ENCODE peak calls at places on chromosomes 11 and 22, in four cellular contexts. One of them, this sample, is unnamed.

GRCh38 chr11:101706015-101706414 is 122.2 kb upstream of the TRPC6 start:
- DNase-seq in HepG2: no peak
- DNase-seq in K562: no peak
- DNase-seq in WTC11: no peak
- DNase-seq in this sample: no peak

GRCh38 chr11:77065878-77066228 is 918 bp upstream of the CAPN5 start:
- DNase-seq in HepG2: no peak
- DNase-seq in K562: no peak
- DNase-seq in WTC11: peak
- DNase-seq in this sample: no peak

GRCh38 chr22:38706101-38706884 is 549 bp downstream of the GTPBP1 start:
- DNase-seq in HepG2: no peak
- DNase-seq in K562: no peak
- DNase-seq in WTC11: peak
- DNase-seq in this sample: peak

GRCh38 chr11:123654566-123655081 is at the start of gene SCN3B:
- DNase-seq in HepG2: peak
- DNase-seq in K562: peak
- DNase-seq in WTC11: peak
- DNase-seq in this sample: peak

GRCh38 chr11:304915-305833 is 2.4 kb upstream of the IFITM2 start:
- DNase-seq in HepG2: peak
- DNase-seq in K562: peak
- DNase-seq in WTC11: peak
- DNase-seq in this sample: peak

GRCh38 chr11:35227551-35228341 is 88.8 kb downstream of the CD44 start:
- DNase-seq in HepG2: no peak
- DNase-seq in K562: no peak
- DNase-seq in WTC11: no peak
- DNase-seq in this sample: no peak

GRCh38 chr11:116791002-116791812 is 472 bp downstream of the APOA5 start:
- DNase-seq in HepG2: peak
- DNase-seq in K562: peak
- DNase-seq in WTC11: peak
- DNase-seq in this sample: peak

GRCh38 chr11:94895451-94895850 is 77.9 kb downstream of the CWC15 start:
- DNase-seq in HepG2: no peak
- DNase-seq in K562: no peak
- DNase-seq in WTC11: no peak
- DNase-seq in this sample: no peak

GRCh38 chr11:128759597-128759996 is 65.7 kb downstream of the FLI1 start:
- DNase-seq in HepG2: no peak
- DNase-seq in K562: no peak
- DNase-seq in WTC11: no peak
- DNase-seq in this sample: no peak

GRCh38 chr11:7098235-7098832 is 9.5 kb downstream of the RBMXL2 start:
- DNase-seq in HepG2: peak
- DNase-seq in K562: peak
- DNase-seq in WTC11: no peak
- DNase-seq in this sample: peak

GRCh38 chr11:34788642-34789041 is 127.5 kb downstream of the APIP start:
- DNase-seq in HepG2: no peak
- DNase-seq in K562: no peak
- DNase-seq in WTC11: no peak
- DNase-seq in this sample: no peak

GRCh38 chr11:2317354-2318050 is 15.7 kb downstream of the TSPAN32 start:
- DNase-seq in HepG2: no peak
- DNase-seq in K562: no peak
- DNase-seq in WTC11: no peak
- DNase-seq in this sample: no peak

GRCh38 chr11:70032470-70032795 is 45.7 kb upstream of the ANO1 start:
- DNase-seq in HepG2: no peak
- DNase-seq in K562: no peak
- DNase-seq in WTC11: no peak
- DNase-seq in this sample: no peak

GRCh38 chr11:134170909-134171281 is 52.9 kb downstream of the NCAPD3 start:
- DNase-seq in HepG2: no peak
- DNase-seq in K562: no peak
- DNase-seq in WTC11: no peak
- DNase-seq in this sample: no peak

GRCh38 chr11:108635106-108635505 is 29.8 kb upstream of the DDX10 start:
- DNase-seq in HepG2: no peak
- DNase-seq in K562: no peak
- DNase-seq in WTC11: no peak
- DNase-seq in this sample: no peak

GRCh38 chr11:35246725-35247124 is 107.8 kb downstream of the CD44 start:
- DNase-seq in HepG2: no peak
- DNase-seq in K562: no peak
- DNase-seq in WTC11: no peak
- DNase-seq in this sample: no peak

GRCh38 chr11:45267660-45268340 is 18.3 kb downstream of the SYT13 start:
- DNase-seq in HepG2: peak
- DNase-seq in K562: no peak
- DNase-seq in WTC11: no peak
- DNase-seq in this sample: no peak

GRCh38 chr11:107683807-107684206 is 28.0 kb downstream of the SLN start:
- DNase-seq in HepG2: no peak
- DNase-seq in K562: peak
- DNase-seq in WTC11: peak
- DNase-seq in this sample: peak

GRCh38 chr22:42697542-42698013 is 23.1 kb downstream of the A4GALT start:
- DNase-seq in HepG2: peak
- DNase-seq in K562: no peak
- DNase-seq in WTC11: no peak
- DNase-seq in this sample: no peak

GRCh38 chr22:16783930-16784354 is 41.3 kb downstream of the XKR3 start:
- DNase-seq in HepG2: peak
- DNase-seq in K562: peak
- DNase-seq in WTC11: no peak
- DNase-seq in this sample: peak

GRCh38 chr11:665062-665706 is 28.1 kb downstream of the DRD4 start:
- DNase-seq in HepG2: no peak
- DNase-seq in K562: no peak
- DNase-seq in WTC11: no peak
- DNase-seq in this sample: no peak

GRCh38 chr11:76266269-76266668 is 60.0 kb upstream of the WNT11 start:
- DNase-seq in HepG2: no peak
- DNase-seq in K562: no peak
- DNase-seq in WTC11: no peak
- DNase-seq in this sample: no peak

GRCh38 chr11:113247231-113247630 is 67.2 kb upstream of the TTC12 start:
- DNase-seq in HepG2: no peak
- DNase-seq in K562: no peak
- DNase-seq in WTC11: no peak
- DNase-seq in this sample: no peak

GRCh38 chr11:61002598-61002997 is 31.1 kb downstream of the CD6 start:
- DNase-seq in HepG2: no peak
- DNase-seq in K562: no peak
- DNase-seq in WTC11: no peak
- DNase-seq in this sample: no peak

GRCh38 chr11:60995798-60996197 is 24.3 kb downstream of the CD6 start:
- DNase-seq in HepG2: no peak
- DNase-seq in K562: no peak
- DNase-seq in WTC11: no peak
- DNase-seq in this sample: no peak

GRCh38 chr11:61004037-61004641 is 32.7 kb downstream of the CD6 start:
- DNase-seq in HepG2: no peak
- DNase-seq in K562: no peak
- DNase-seq in WTC11: no peak
- DNase-seq in this sample: no peak

GRCh38 chr11:61004841-61005240 is 33.4 kb downstream of the CD6 start:
- DNase-seq in HepG2: no peak
- DNase-seq in K562: no peak
- DNase-seq in WTC11: no peak
- DNase-seq in this sample: no peak

GRCh38 chr11:61000426-61000825 is 28.9 kb downstream of the CD6 start:
- DNase-seq in HepG2: no peak
- DNase-seq in K562: no peak
- DNase-seq in WTC11: no peak
- DNase-seq in this sample: no peak
- TF ChIP-seq FOXJ3 in HepG2: no peak
- TF ChIP-seq FOXJ3 in K562: no peak
- TF ChIP-seq FOXJ3 in WTC11: no peak
- TF ChIP-seq FOXJ3 in this sample: no peak

GRCh38 chr22:26182723-26183122 is 13.5 kb downstream of the SEZ6L start:
- DNase-seq in HepG2: no peak
- DNase-seq in K562: no peak
- DNase-seq in WTC11: no peak
- DNase-seq in this sample: peak
- TF ChIP-seq FOXJ3 in HepG2: no peak
- TF ChIP-seq FOXJ3 in K562: no peak
- TF ChIP-seq FOXJ3 in WTC11: no peak
- TF ChIP-seq FOXJ3 in this sample: no peak

DNA sequence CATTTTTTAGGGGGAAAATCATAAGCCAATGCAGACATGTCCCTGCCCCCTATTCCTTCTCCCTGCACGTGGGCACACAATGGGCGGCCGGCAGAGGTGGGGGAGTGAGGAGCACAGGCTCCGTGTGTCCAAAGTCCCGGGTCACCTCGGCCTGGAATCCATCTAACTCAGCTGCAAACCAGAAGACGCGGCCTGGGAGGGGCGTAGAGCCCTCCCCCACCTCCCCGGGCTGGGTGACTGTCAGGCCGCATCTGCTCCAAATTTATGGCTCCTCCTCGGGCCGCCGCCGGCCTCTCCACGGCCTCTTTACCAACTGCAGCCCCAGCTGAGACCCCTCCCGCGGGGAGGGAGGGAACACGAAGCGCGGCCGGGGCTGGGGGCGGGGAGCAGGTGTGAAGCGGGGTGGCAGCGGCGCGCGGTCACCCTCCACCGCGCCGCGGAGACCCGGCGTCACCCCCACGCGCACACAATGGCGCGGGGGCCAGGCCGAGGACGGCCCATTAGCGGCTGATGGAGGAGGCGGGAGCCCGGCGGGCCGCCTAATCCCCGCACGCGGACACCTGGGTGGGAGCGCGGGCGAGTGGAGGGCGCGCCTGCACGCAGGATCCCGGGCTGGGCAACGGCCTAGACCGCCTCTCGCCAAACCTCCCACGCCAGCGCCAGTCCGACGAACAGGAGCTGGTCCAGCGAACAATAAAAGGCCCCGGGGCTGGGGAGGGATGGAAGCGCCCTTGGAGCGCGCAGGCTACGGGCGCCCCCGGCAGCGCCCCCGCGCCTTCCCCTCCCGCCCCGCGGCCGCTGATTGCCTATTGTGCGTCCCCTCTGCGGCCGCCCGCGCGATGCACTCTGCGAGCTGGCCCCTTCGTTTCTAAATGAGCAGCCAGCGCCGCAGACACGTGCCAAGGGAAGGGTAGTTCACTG is 25.9 kb upstream of the ROBO3 start:
- DNase-seq in HepG2: no peak
- DNase-seq in K562: peak
- DNase-seq in WTC11: peak
- DNase-seq in this sample: peak
- TF ChIP-seq FOXJ3 in HepG2: no peak
- TF ChIP-seq FOXJ3 in K562: no peak
- TF ChIP-seq FOXJ3 in WTC11: no peak
- TF ChIP-seq FOXJ3 in this sample: no peak

DNA sequence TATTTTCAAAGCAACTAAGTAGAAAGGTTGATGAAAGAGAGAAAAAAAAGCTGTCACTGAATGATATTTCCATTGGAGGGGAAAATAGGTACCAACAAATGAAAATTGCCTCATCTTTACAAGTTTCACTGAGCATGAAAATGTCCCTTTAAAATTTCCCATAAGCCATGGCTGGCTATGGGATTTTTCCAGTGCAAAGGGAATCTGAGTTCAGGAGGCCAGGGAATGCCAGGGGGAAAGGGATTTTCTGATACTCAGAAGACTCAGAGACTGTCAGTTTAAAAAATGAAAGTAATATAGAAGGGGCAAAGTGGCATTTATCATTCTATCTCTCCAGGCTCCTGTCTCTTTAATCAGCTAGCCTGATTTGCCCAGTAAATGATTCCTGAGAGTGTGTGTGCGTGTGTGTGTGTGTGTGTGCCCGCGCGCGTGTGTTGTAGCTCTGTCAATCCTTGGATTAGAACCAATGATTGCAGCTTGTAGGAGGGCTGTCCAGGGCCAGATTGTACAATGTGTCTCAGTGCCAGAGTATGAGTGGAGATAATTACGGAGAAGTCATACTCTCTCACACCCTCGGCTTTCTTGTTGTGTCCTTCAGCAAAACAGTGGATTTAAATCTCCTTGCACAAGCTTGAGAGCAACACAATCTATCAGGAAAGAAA is at the start of gene NTM:
- DNase-seq in HepG2: no peak
- DNase-seq in K562: no peak
- DNase-seq in WTC11: no peak
- DNase-seq in this sample: peak
- TF ChIP-seq FOXJ3 in HepG2: no peak
- TF ChIP-seq FOXJ3 in K562: no peak
- TF ChIP-seq FOXJ3 in WTC11: no peak
- TF ChIP-seq FOXJ3 in this sample: no peak

DNA sequence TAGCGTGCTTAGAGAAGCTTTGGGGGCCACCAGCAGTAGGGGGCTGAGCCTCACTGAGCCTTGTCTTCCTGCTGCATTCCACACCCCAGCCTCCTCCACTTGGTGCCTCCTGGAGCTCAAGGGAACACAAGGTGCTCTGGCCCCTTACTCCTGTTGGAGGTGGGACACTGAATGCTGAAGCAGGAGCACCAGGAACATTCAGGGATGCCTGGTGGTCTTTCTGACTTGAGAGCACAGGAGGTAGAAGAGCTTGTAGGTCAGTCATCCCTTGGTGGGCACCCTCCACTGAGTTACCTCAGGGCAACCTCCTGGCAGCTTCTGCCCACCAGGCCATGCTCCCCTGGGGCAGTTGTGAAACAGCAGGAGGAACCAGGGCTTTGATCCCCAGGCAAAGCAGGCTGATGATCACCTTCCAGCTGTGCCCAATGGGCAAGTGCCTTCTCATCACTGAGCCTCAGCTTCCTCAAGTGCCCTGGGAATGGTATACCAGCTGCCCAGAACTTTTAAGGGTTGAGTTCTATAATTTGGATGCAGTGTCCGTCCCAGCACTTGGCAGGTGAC is 50.1 kb downstream of the CABIN1 start:
- DNase-seq in HepG2: no peak
- DNase-seq in K562: no peak
- DNase-seq in WTC11: no peak
- DNase-seq in this sample: no peak
- TF ChIP-seq FOXJ3 in HepG2: no peak
- TF ChIP-seq FOXJ3 in K562: no peak
- TF ChIP-seq FOXJ3 in WTC11: no peak
- TF ChIP-seq FOXJ3 in this sample: no peak

GRCh38 chr11:74533421-74533820 is 39.9 kb upstream of the LIPT2 start:
- DNase-seq in HepG2: no peak
- DNase-seq in K562: no peak
- DNase-seq in WTC11: no peak
- DNase-seq in this sample: no peak

GRCh38 chr11:74535371-74536118 is 42.0 kb upstream of the LIPT2 start:
- DNase-seq in HepG2: no peak
- DNase-seq in K562: no peak
- DNase-seq in WTC11: no peak
- DNase-seq in this sample: no peak

GRCh38 chr11:74534216-74534615 is 40.7 kb upstream of the LIPT2 start:
- DNase-seq in HepG2: no peak
- DNase-seq in K562: no peak
- DNase-seq in WTC11: no peak
- DNase-seq in this sample: no peak

GRCh38 chr11:74532496-74533246 is 39.1 kb upstream of the LIPT2 start:
- DNase-seq in HepG2: no peak
- DNase-seq in K562: no peak
- DNase-seq in WTC11: no peak
- DNase-seq in this sample: no peak
- TF ChIP-seq FOXJ3 in HepG2: no peak
- TF ChIP-seq FOXJ3 in K562: no peak
- TF ChIP-seq FOXJ3 in WTC11: no peak
- TF ChIP-seq FOXJ3 in this sample: no peak

GRCh38 chr11:119341222-119342022 is 739 bp upstream of the C1QTNF5 start:
- DNase-seq in HepG2: no peak
- DNase-seq in K562: no peak
- DNase-seq in WTC11: no peak
- DNase-seq in this sample: no peak
- TF ChIP-seq FOXJ3 in HepG2: no peak
- TF ChIP-seq FOXJ3 in K562: no peak
- TF ChIP-seq FOXJ3 in WTC11: no peak
- TF ChIP-seq FOXJ3 in this sample: no peak